ENCODE peak calls at places on chromosomes 4 and X, in ten cellular contexts. P, G, Y, Z, N, O, M, X, A and W are unnamed samples.

GRCh38 chr4:57065730-57066482 is 44.3 kb downstream of the IGFBP7 start:
- DNase-seq in M (no peak), O (no peak), P (no peak), Y (no peak), N (no peak), G (no peak), Z (no peak), A (no peak), X (no peak), W (no peak)

GRCh38 chr4:164935363-164935762 is 42.1 kb downstream of the TRIM61 start:
- DNase-seq in M (peak; percentile 32), G (no peak), A (no peak), X (no peak), N (no peak), Y (no peak), O (peak; percentile 69), P (no peak), Z (no peak), W (no peak)

GRCh38 chr4:140260227-140260626 is 106.2 kb upstream of the MAML3 start:
- DNase-seq in M (no peak), X (no peak), Y (no peak), N (peak; percentile 46), P (no peak), A (no peak), G (no peak), O (no peak), Z (no peak), W (no peak)

GRCh38 chr4:100839712-100840111 is 321.9 kb upstream of the EMCN start:
- DNase-seq in G (no peak), Z (no peak), P (no peak), A (no peak), O (no peak), Y (no peak), N (no peak), M (no peak), X (no peak), W (no peak)

GRCh38 chr4:74660866-74661265 is 133.5 kb downstream of the BTC start:
- DNase-seq in A (no peak), M (no peak), O (no peak), X (no peak), G (no peak), Y (no peak), Z (no peak), P (no peak), N (no peak), W (no peak)

GRCh38 chr4:10701702-10702460 is 17.3 kb upstream of the CLNK start:
- DNase-seq in Z (no peak), A (no peak), M (no peak), P (no peak), Y (no peak), O (no peak), X (no peak), G (no peak), N (no peak), W (no peak)

GRCh38 chr4:62208921-62209320 is 1008.8 kb downstream of the ADGRL3 start:
- DNase-seq in G (no peak), X (no peak), A (no peak), O (no peak), Z (no peak), Y (no peak), P (no peak), M (no peak), N (no peak), W (no peak)

GRCh38 chr4:164761233-164761632 is 7.3 kb downstream of the SMIM31 start:
- DNase-seq in Z (no peak), M (no peak), P (no peak), G (no peak), X (no peak), O (no peak), N (no peak), Y (no peak), A (no peak), W (no peak)

GRCh38 chr4:71126719-71127118 is 133.3 kb downstream of the DCK start:
- DNase-seq in G (no peak), A (no peak), Z (no peak), N (peak; percentile 87), X (no peak), P (no peak), O (no peak), M (no peak), Y (no peak), W (no peak)

GRCh38 chrX:65331371-65331770 is 203.2 kb downstream of the LAS1L start:
- DNase-seq in Y (no peak), O (no peak), G (no peak), M (no peak), N (no peak), P (no peak), X (no peak), Z (no peak), A (no peak), W (no peak)

GRCh38 chr4:139142097-139142496 is 34.9 kb downstream of the ELF2 start:
- DNase-seq in Z (no peak), Y (no peak), A (no peak), P (no peak), M (no peak), O (peak; percentile 41), G (no peak), X (no peak), N (no peak), W (no peak)

GRCh38 chr4:95379633-95380032 is 169.1 kb downstream of the UNC5C start:
- DNase-seq in A (no peak), P (no peak), O (no peak), M (no peak), Z (no peak), Y (no peak), G (no peak), N (no peak), X (no peak), W (no peak)

GRCh38 chr4:3045500-3045850 is 28.9 kb downstream of the HTT-AS start:
- DNase-seq in A (no peak), N (peak; percentile 66), O (peak; percentile 26), P (no peak), X (peak; percentile 47), Z (no peak), Y (no peak), G (peak; percentile 83), M (no peak), W (no peak)

GRCh38 chr4:529563-529962 is 30.6 kb downstream of the PIGG start:
- DNase-seq in M (no peak), N (no peak), G (no peak), A (no peak), O (no peak), Z (no peak), Y (no peak), X (no peak), P (no peak), W (no peak)

GRCh38 chr4:101954975-101955678 is 164.6 kb downstream of the BANK1 start:
- DNase-seq in X (no peak), Y (no peak), A (no peak), Z (peak; percentile 91), M (peak; percentile 26), P (peak; percentile 9), O (peak; percentile 8), N (no peak), G (no peak), W (peak; percentile 79)

GRCh38 chrX:24190500-24191156 is 41.1 kb downstream of the ZFX start:
- DNase-seq in X (no peak), G (no peak), O (no peak), Z (no peak), P (no peak), M (no peak), A (no peak), N (no peak), Y (no peak), W (no peak)

GRCh38 chr4:118034061-118034785 is at the start of gene NDST3:
- DNase-seq in N (peak; percentile 73), P (peak; percentile 18), O (peak; percentile 62), G (no peak), Y (peak; percentile 67), X (no peak), M (peak; percentile 77), A (no peak), Z (peak; percentile 92), W (peak; percentile 97)

GRCh38 chrX:77960567-77960966 is 8.9 kb downstream of the PGAM4 start:
- DNase-seq in G (no peak), O (no peak), Y (no peak), P (no peak), X (no peak), N (no peak), A (no peak), M (no peak), Z (no peak), W (no peak)

GRCh38 chr4:17480530-17480929 is 31.4 kb downstream of the QDPR start:
- DNase-seq in A (no peak), G (no peak), O (no peak), P (no peak), Y (no peak), X (no peak), N (no peak), Z (no peak), M (no peak), W (no peak)

GRCh38 chrX:120311632-120312000 is 355 bp upstream of the TMEM255A start:
- DNase-seq in M (peak; percentile 32), P (no peak), N (peak; percentile 3), O (no peak), Z (no peak), Y (no peak), A (peak; percentile 46), G (no peak), X (no peak), W (no peak)

GRCh38 chrX:123859409-123859827 is 435 bp upstream of the XIAP start:
- DNase-seq in M (peak; percentile 88), Y (no peak), A (peak; percentile 72), Z (peak; percentile 69), G (no peak), P (peak; percentile 81), X (peak; percentile 14), N (no peak), O (no peak), W (no peak)

GRCh38 chr4:118047043-118047442 is 12.8 kb downstream of the NDST3 start:
- DNase-seq in Z (no peak), M (no peak), O (no peak), P (no peak), X (no peak), N (no peak), G (no peak), Y (no peak), A (no peak), W (no peak)

GRCh38 chr4:140800686-140801085 is 44.5 kb upstream of the TBC1D9 start:
- DNase-seq in G (no peak), P (no peak), O (peak; percentile 45), Z (no peak), A (no peak), X (no peak), M (no peak), Y (no peak), N (no peak), W (no peak)